ENCODE peak calls at places on chromosomes 6 and 20, in four cellular contexts. P is K562, N is HCT116, Y is H1. H is an unnamed sample.

GRCh38 chr6:111922454-111923297 is 49.4 kb upstream of the FYN start:
- DNase-seq in P (no peak), N (no peak), Y (no peak), H (no peak)

GRCh38 chr6:113858067-113858604 is 991 bp downstream of the MARCKS start:
- DNase-seq in P (no peak), N (no peak), Y (no peak), H (no peak)

GRCh38 chr20:62892348-62893304 is 31.0 kb upstream of the TCFL5 start:
- DNase-seq in P (no peak), N (no peak), Y (no peak), H (no peak)

GRCh38 chr6:143074670-143075318 is 14.1 kb downstream of the AIG1 start:
- DNase-seq in P (no peak), N (no peak), Y (no peak), H (no peak)

GRCh38 chr6:11437824-11438459 is 99.6 kb upstream of the TMEM170B start:
- DNase-seq in P (no peak), N (no peak), Y (no peak), H (no peak)

GRCh38 chr6:21767891-21768659 is 174.5 kb downstream of the SOX4 start:
- DNase-seq in P (no peak), N (no peak), Y (no peak), H (no peak)

GRCh38 chr20:17916365-17916996 is 52.1 kb downstream of the SNX5 start:
- DNase-seq in P (no peak), N (no peak), Y (no peak), H (no peak)

GRCh38 chr6:151436814-151437213 is 15.1 kb downstream of the RMND1 start:
- DNase-seq in P (no peak), N (no peak), Y (no peak), H (no peak)

GRCh38 chr6:112330071-112330876 is 16.9 kb upstream of the RFPL4B start:
- DNase-seq in P (no peak), N (no peak), Y (no peak), H (no peak)

GRCh38 chr20:44231713-44232468 is 15.2 kb upstream of the GDAP1L1 start:
- DNase-seq in P (no peak), N (no peak), Y (no peak), H (no peak)

GRCh38 chr6:138803914-138804313 is 8.0 kb downstream of the ECT2L start:
- DNase-seq in P (no peak), N (no peak), Y (no peak), H (no peak)

GRCh38 chr6:144413418-144413817 is 128.3 kb downstream of the UTRN start:
- DNase-seq in P (no peak), N (no peak), Y (no peak), H (no peak)

GRCh38 chr6:44699082-44699481 is 311.6 kb downstream of the CDC5L start:
- DNase-seq in P (no peak), N (no peak), Y (no peak), H (no peak)

GRCh38 chr6:87623248-87623647 is 33.3 kb downstream of the ORC3 start:
- DNase-seq in P (no peak), N (no peak), Y (no peak), H (no peak)

DNA sequence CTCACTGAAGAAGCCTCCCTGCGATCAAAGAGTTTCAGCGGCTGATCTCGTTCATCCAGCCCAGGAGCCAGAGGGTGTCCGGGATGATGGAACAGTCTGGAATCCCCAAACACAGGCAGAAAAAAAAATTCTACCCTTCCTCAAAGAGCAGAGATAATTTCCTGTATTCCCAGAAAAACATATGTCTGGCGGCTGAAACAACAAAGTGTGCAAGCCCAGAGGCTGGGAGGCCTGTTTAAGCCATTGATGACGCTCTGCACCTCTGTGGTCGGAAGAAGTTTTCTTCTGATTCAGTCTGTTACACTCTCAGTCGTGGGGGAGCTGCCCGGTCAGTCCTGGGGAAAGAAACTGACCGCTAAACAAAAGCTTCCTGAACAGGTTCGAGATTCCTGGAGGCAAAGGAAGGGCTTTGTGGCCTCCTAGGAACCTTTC is 37.0 kb downstream of the TFEB start:
- DNase-seq in P (no peak), N (no peak), Y (no peak), H (no peak)
- TF ChIP-seq EGR1 in P (no peak), N (no peak), Y (no peak), H (no peak)

GRCh38 chr6:73878403-73878802 is 182.4 kb downstream of the CD109 start:
- DNase-seq in P (no peak), N (no peak), Y (no peak), H (no peak)

GRCh38 chr6:73879894-73880293 is 183.9 kb downstream of the CD109 start:
- DNase-seq in P (no peak), N (no peak), Y (no peak), H (no peak)

GRCh38 chr6:73884540-73884939 is 188.5 kb downstream of the CD109 start:
- DNase-seq in P (no peak), N (no peak), Y (no peak), H (no peak)

DNA sequence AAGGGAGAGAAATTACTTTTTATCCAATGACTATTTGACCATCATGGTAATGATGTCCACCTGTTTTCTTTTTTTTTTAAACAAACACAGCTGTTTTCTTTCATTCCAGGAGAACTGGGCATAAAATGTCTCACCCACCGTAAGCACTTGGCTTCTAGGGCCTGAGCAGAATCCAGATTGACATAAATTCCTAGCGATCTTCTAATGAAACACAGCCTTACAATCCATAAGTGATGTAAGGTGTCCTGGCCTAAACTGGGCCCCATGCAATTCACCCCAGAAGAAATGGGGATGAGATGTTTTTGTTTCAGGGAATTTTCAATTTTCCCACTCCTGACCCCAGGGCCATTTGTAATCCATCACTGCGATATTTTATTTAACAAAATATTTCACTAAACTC is 183.5 kb downstream of the CD109 start:
- DNase-seq in P (no peak), N (no peak), Y (no peak), H (no peak)
- TF ChIP-seq EGR1 in P (no peak), N (no peak), Y (no peak), H (no peak)

GRCh38 chr6:150169609-150170008 is 26.8 kb downstream of the PPP1R14C start:
- DNase-seq in P (peak), N (peak), Y (no peak), H (no peak)
- TF ChIP-seq EGR1 in P (no peak), N (no peak), Y (no peak), H (no peak)

DNA sequence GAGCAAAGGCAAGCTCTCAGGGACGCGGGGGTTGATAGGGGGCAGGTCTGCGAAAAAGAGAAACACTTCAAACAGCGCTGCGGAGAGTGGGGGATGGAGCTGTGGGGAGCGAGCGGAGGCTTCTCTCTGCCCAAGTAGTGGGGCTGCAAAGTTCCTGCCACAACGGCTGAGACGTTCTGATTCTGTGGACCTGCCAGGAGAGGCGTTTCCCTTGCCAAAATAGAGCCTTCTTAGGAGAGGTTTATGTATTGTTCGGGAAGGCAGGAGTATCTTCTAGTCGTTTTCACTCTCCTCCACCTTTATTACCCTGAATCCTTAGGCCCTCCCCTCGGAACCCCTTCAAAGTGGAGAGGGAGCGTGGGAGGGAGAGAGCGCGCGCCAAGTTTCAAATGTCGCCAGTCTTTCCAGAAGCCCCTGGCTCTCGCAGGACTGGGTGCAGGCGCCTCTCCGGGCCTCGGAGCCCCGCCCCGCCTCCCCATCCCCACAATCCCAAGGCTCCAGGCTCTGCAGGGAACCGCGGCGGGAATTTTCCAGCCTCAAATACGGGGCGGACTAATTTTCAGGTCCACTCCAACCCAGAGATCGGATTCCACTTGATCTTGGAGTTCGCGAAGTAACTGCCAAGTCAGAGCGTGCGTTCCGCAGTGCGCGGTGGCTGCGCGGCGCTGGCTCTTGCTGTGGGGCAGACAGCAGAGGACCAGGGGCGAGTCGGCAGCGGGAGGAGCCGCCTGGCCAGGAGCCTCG is 10.0 kb upstream of the POU3F2 start:
- DNase-seq in P (no peak), N (no peak), Y (no peak), H (no peak)
- TF ChIP-seq EGR1 in P (no peak), N (no peak), Y (peak), H (no peak)

GRCh38 chr20:35014537-35014936 is 58.9 kb downstream of the MYH7B start:
- DNase-seq in P (no peak), N (no peak), Y (no peak), H (no peak)
- TF ChIP-seq EGR1 in P (no peak), N (no peak), Y (no peak), H (no peak)

DNA sequence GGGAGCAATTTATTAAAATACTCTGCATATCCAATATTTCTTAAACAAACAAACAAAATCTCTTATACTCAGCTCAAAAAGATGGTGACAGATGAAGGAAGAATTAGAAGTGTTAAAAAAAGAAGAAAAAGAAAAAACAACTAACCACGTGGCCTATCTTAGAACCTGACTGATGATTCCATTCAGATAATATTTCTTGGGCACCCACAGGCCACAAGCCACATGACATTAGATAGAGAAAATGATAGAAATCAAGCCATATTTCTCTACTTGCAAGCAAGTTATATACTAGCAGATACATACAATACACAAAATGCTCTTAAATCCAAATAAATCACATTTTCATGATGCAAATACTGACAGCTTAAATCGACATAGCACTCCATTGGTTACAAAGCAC is 14.5 kb upstream of the RAMACL start:
- DNase-seq in P (no peak), N (no peak), Y (no peak), H (no peak)
- TF ChIP-seq EGR1 in P (no peak), N (no peak), Y (no peak), H (no peak)

GRCh38 chr20:46108435-46108841 is 9.7 kb upstream of the CD40 start:
- DNase-seq in P (no peak), N (no peak), Y (no peak), H (peak)
- TF ChIP-seq EGR1 in P (no peak), N (no peak), Y (no peak), H (no peak)